ENCODE peak calls at places on chromosomes 16 and 17, in four cellular contexts. Z is H1, A is GM12878, C is K562. U is an unnamed sample.

GRCh38 chr16:6016530-6017184 is 919.1 kb upstream of the EEF2KMT start:
- DNase-seq in Z (no peak), A (no peak), C (peak; percentile 64), U (no peak)

GRCh38 chr16:48008011-48008410 is 147.8 kb downstream of the ABCC12 start:
- DNase-seq in Z (peak; percentile 11), A (no peak), C (no peak), U (no peak)

GRCh38 chr16:35310999-35311398 is 1851.6 kb downstream of the TP53TG3F start:
- DNase-seq in Z (no peak), A (no peak), C (no peak), U (no peak)

GRCh38 chr16:24309222-24309905 is 53.2 kb downstream of the CACNG3 start:
- DNase-seq in Z (no peak), A (no peak), C (peak; percentile 16), U (no peak)

GRCh38 chr16:17914168-17914567 is 422.4 kb downstream of the NPIPA8 start:
- DNase-seq in Z (no peak), A (no peak), C (no peak), U (no peak)

GRCh38 chr17:35889241-35889640 is 9.1 kb upstream of the CCL5 start:
- DNase-seq in Z (no peak), A (no peak), C (no peak), U (no peak)

GRCh38 chr17:61393904-61394629 is 5.6 kb upstream of the TBX2 start:
- DNase-seq in Z (no peak), A (no peak), C (no peak), U (no peak)

GRCh38 chr17:75168998-75169397 is 13.8 kb downstream of the SUMO2 start:
- DNase-seq in Z (no peak), A (no peak), C (no peak), U (no peak)

GRCh38 chr17:64554028-64554637 is 47.4 kb downstream of the CEP95 start:
- DNase-seq in Z (no peak), A (no peak), C (peak; percentile 32), U (no peak)

GRCh38 chr17:17425591-17425990 is 51.2 kb upstream of the MED9 start:
- DNase-seq in Z (no peak), A (no peak), C (no peak), U (no peak)

GRCh38 chr16:27906883-27907282 is 156.6 kb downstream of the GSG1L start:
- DNase-seq in Z (no peak), A (no peak), C (peak; percentile 64), U (no peak)

GRCh38 chr17:64028874-64029464 is 8.5 kb upstream of the ICAM2 start:
- DNase-seq in Z (peak; percentile 64), A (no peak), C (peak; percentile 71), U (no peak)

GRCh38 chr17:45022655-45023339 is 28.6 kb downstream of the DCAKD start:
- DNase-seq in Z (no peak), A (peak; percentile 45), C (no peak), U (no peak)

GRCh38 chr17:45677770-45678169 is 106.3 kb upstream of the CRHR1 start:
- DNase-seq in Z (no peak), A (no peak), C (no peak), U (no peak)

GRCh38 chr17:61833536-61834203 is 29.7 kb downstream of the BRIP1 start:
- DNase-seq in Z (no peak), A (no peak), C (no peak), U (no peak)

GRCh38 chr17:29155966-29156338 is 24.2 kb downstream of the MYO18A start:
- DNase-seq in Z (no peak), A (no peak), C (no peak), U (no peak)

GRCh38 chr16:4315185-4316102 is at the start of gene GLIS2:
- DNase-seq in Z (peak; percentile 73), A (no peak), C (peak; percentile 85), U (no peak)

GRCh38 chr16:11163761-11164261 is 92.2 kb downstream of the SOCS1 start:
- DNase-seq in Z (no peak), A (no peak), C (no peak), U (no peak)

GRCh38 chr16:51573191-51573590 is 422.1 kb upstream of the SALL1 start:
- DNase-seq in Z (no peak), A (no peak), C (no peak), U (no peak)

GRCh38 chr16:79740153-79740720 is 139.7 kb upstream of the MAF start:
- DNase-seq in Z (no peak), A (no peak), C (no peak), U (no peak)

GRCh38 chr16:27526169-27526568 is 23.5 kb downstream of the GTF3C1 start:
- DNase-seq in Z (no peak), A (no peak), C (peak; percentile 27), U (no peak)

GRCh38 chr16:68451656-68452055 is 3.3 kb upstream of the SMPD3 start:
- DNase-seq in Z (no peak), A (no peak), C (no peak), U (no peak)

GRCh38 chr17:72749119-72749572 is 343.3 kb downstream of the SLC39A11 start:
- DNase-seq in Z (no peak), A (no peak), C (no peak), U (no peak)

GRCh38 chr17:15490634-15491261 is 23.3 kb upstream of the CDRT4 start:
- DNase-seq in Z (peak; percentile 60), A (no peak), C (peak; percentile 82), U (no peak)

GRCh38 chr16:71726491-71727319 is 2.2 kb upstream of the PHLPP2 start:
- DNase-seq in Z (no peak), A (no peak), C (no peak), U (no peak)

GRCh38 chr17:67137860-67138259 is 93.5 kb downstream of the CACNG1 start:
- DNase-seq in Z (no peak), A (no peak), C (no peak), U (no peak)

GRCh38 chr17:45235071-45236001 is 13.7 kb downstream of the FMNL1 start:
- DNase-seq in Z (peak; percentile 92), A (no peak), C (peak; percentile 71), U (peak; percentile 72)

DNA sequence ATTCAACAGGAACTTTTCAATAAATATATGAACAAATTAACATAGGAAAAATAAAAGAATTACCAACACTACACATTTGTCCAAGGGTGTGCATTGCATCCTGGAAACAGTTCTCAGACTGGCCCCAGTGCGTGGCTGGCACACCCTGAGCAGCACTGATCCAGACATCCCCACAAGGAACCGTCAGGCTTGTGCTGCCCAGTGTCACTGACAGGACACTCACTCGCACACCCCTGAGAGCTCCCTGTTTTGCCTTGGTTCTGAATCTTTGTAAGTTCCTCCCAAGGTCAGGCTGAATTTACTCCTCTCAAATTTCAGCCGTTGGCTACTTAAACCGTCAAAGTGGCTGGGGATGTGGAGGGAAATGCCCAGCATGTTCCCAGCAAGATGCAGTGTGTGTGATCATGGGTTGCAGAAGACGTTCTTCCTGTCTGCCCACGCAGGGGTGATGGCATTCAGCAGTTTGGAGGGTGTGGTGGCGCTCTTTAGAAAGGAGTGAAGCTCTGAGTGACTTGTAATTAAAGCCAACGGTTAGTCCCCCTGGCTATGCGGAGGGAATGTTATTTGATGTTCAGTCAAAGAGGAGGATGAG is 1.7 kb downstream of the MT2A start:
- DNase-seq in Z (no peak), A (peak; percentile 55), C (no peak), U (no peak)
- TF ChIP-seq POLR2A in Z (no peak), A (no peak), C (no peak), U (no peak)

GRCh38 chr16:83954577-83955016 is 1.6 kb downstream of the OSGIN1 start:
- DNase-seq in Z (no peak), A (no peak), C (no peak), U (no peak)
- TF ChIP-seq POLR2AphosphoS5 in Z (no peak), A (no peak), C (no peak), U (no peak)

GRCh38 chr17:43319293-43320124 is 79.3 kb upstream of the ARL4D start:
- DNase-seq in Z (no peak), A (no peak), C (no peak), U (no peak)
- TF ChIP-seq TAF1 in Z (no peak), A (no peak), C (no peak), U (no peak)

DNA sequence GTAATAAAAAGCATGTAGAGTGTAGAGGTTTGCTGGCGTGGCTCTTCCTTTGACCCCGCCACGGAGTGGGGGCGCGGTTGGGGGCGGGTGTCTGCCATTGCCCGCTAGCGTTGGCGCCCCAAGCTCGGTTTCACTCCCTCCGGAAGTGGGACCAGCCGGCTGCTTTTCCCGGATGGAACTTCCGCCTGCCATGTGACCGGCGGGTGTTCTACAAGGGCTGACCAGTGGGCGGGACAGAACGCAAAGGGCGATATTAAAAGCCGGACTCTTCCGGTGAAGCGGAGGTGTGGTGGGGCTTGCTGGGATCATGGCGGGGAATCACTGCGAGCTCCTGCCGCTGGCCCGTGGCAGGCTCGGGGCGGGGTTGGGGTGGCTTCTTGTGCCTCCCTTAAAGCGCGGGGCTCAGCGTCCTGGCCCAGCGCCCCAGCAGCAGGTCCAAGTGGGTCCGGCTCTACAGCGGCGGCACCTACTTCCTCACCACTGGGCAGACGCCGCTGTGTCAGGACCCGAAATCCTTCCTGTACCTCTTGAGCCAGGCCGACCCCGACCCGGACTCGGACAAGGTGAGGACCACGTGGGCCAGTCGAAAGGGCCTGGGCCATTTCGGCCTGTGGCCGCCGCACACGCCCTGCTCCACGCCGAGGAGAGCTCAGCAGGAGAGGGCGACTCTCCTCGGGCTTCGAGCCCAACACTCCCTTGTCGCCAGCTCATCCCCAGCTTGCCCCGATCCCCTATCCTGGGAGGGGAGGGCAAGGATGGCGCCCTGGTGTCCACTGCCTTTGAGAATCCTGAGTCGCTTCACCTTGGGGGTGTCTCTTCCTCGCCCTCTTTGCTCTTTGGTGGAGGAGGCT is 65.6 kb downstream of the PDPK1 start:
- DNase-seq in Z (peak; percentile 95), A (peak; percentile 82), C (peak; percentile 96), U (peak; percentile 99)
- TF ChIP-seq POLR2A in Z (peak; percentile 97), A (peak; percentile 99), C (peak; percentile 94), U (peak; percentile 97)

GRCh38 chr17:27423651-27424050 is 32.6 kb upstream of the KSR1 start:
- DNase-seq in Z (no peak), A (no peak), C (no peak), U (no peak)
- TF ChIP-seq POLR2AphosphoS5 in Z (no peak), A (no peak), C (no peak), U (no peak)

GRCh38 chr17:77286391-77286640 is 145.5 kb downstream of the SEC14L1 start:
- DNase-seq in Z (no peak), A (no peak), C (no peak), U (no peak)

GRCh38 chr17:77285594-77286390 is 145.0 kb downstream of the SEC14L1 start:
- DNase-seq in Z (no peak), A (no peak), C (no peak), U (no peak)

GRCh38 chr17:77281904-77282367 is 141.2 kb downstream of the SEC14L1 start:
- DNase-seq in Z (peak; percentile 64), A (no peak), C (no peak), U (peak; percentile 66)

GRCh38 chr17:77282524-77283515 is 142.1 kb downstream of the SEC14L1 start:
- DNase-seq in Z (no peak), A (peak; percentile 31), C (no peak), U (no peak)

DNA sequence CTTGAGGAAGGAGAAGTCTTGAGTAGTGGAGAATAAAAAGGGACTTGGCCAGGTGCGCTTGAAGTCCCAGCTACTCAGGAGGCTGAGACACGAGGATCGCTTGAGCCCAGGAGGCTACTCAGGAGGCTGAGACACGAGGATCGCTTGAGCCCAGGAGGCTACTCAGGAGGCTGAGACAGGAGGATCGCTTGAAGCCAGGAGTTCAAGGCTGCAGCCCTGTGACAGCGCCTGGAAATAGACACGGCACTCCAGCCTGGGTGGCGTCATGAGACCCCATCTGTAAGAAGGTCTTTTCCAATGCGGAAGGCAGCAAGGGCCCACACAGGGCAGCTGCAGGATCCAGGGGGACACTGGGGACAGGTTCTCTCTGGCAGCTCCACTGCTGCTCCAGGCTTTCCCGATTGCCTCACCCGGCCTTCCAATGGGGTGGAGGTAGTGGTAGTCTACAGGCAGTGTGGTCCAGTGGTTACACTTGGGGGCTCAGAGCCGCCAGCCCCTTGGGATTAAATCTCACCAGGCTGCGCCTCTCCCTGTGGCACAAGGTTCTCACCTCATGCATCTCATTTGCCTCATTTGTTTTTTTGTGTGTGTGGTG is 143.4 kb downstream of the SEC14L1 start:
- DNase-seq in Z (no peak), A (no peak), C (no peak), U (no peak)
- TF ChIP-seq TAF1 in Z (no peak), A (no peak), C (no peak), U (no peak)

U was measured in GM12892.